ENCODE peak calls at places on chromosome 16, in six cellular contexts. E is uterus, C is ovary, X is H9, W is foreskin fibroblast, H is testis. R is an unnamed sample.

GRCh38 chr16:79485020-79485419 is 115.5 kb downstream of the MAF start:
- DNase-seq in C (no peak), E (no peak), H (no peak), X (no peak), W (no peak), R (no peak)

GRCh38 chr16:19583665-19584300 is 28.3 kb downstream of the VPS35L start:
- DNase-seq in E (no peak), W (no peak), H (peak; percentile 48), X (no peak), C (no peak), R (no peak)

GRCh38 chr16:10741844-10742243 is 1.8 kb upstream of the NUBP1 start:
- DNase-seq in C (peak; percentile 35), E (no peak), W (no peak), H (no peak), X (no peak), R (no peak)

GRCh38 chr16:88552166-88552565 is 18.0 kb upstream of the ZC3H18 start:
- DNase-seq in X (no peak), C (no peak), E (no peak), H (no peak), W (no peak), R (no peak)

GRCh38 chr16:50154369-50154947 is 1.4 kb downstream of the TENT4B start:
- DNase-seq in E (no peak), H (no peak), W (no peak), X (no peak), C (no peak), R (no peak)

GRCh38 chr16:78563905-78564304 is 464.5 kb downstream of the WWOX start:
- DNase-seq in C (no peak), E (no peak), H (no peak), W (no peak), X (no peak), R (no peak)

GRCh38 chr16:27434141-27435051 is 32.4 kb downstream of the IL21R start:
- DNase-seq in H (peak; percentile 12), E (no peak), C (peak; percentile 2), W (no peak), X (peak; percentile 19), R (no peak)

GRCh38 chr16:87721622-87722565 is 43.9 kb downstream of the KLHDC4 start:
- DNase-seq in H (peak; percentile 35), W (no peak), C (no peak), E (no peak), X (no peak), R (no peak)

GRCh38 chr16:89395150-89396142 is 94.9 kb downstream of the ANKRD11 start:
- DNase-seq in C (peak; percentile 91), X (no peak), E (peak; percentile 94), W (peak; percentile 95), H (peak; percentile 94), R (peak; percentile 91)

GRCh38 chr16:88649924-88650748 is 717 bp downstream of the CYBA start:
- DNase-seq in X (peak; percentile 35), H (no peak), W (peak; percentile 24), C (no peak), E (no peak), R (no peak)

GRCh38 chr16:72198641-72199250 is 26.8 kb upstream of the PMFBP1 start:
- DNase-seq in W (no peak), H (no peak), X (peak; percentile 46), E (no peak), C (no peak), R (no peak)

GRCh38 chr16:25031441-25032307 is 16.5 kb upstream of the ARHGAP17 start:
- DNase-seq in H (peak; percentile 96), E (peak; percentile 88), X (peak; percentile 98), W (peak; percentile 91), C (peak; percentile 85), R (peak; percentile 92)

GRCh38 chr16:65725156-65725845 is 603.4 kb upstream of the CDH11 start:
- DNase-seq in X (no peak), C (no peak), H (no peak), W (peak; percentile 1), E (no peak), R (no peak)

GRCh38 chr16:19008770-19009169 is 25.0 kb downstream of the TMC7 start:
- DNase-seq in W (peak; percentile 67), X (no peak), E (no peak), C (no peak), H (no peak), R (peak; percentile 76)

GRCh38 chr16:50580180-50580771 is 32.1 kb downstream of the NKD1 start:
- DNase-seq in W (no peak), H (no peak), E (no peak), X (no peak), C (no peak), R (no peak)

GRCh38 chr16:66097746-66098145 is 268.7 kb upstream of the CDH5 start:
- DNase-seq in W (no peak), C (no peak), X (no peak), H (no peak), E (no peak), R (no peak)

GRCh38 chr16:66003196-66003595 is 363.3 kb upstream of the CDH5 start:
- DNase-seq in E (no peak), W (peak; percentile 16), H (no peak), C (no peak), X (no peak), R (no peak)

GRCh38 chr16:79154081-79154480 is 446.5 kb downstream of the MAF start:
- DNase-seq in H (no peak), E (no peak), W (no peak), C (no peak), X (no peak), R (no peak)

GRCh38 chr16:54446639-54447038 is 160.1 kb upstream of the IRX3 start:
- DNase-seq in E (no peak), X (no peak), C (peak; percentile 21), W (peak; percentile 73), H (peak; percentile 66), R (no peak)

GRCh38 chr16:85092851-85093250 is 19.4 kb downstream of the CIBAR2 start:
- DNase-seq in W (no peak), H (no peak), X (no peak), C (no peak), E (no peak), R (no peak)

GRCh38 chr16:68668266-68668665 is 23.2 kb downstream of the CDH3 start:
- DNase-seq in H (no peak), E (no peak), W (no peak), X (no peak), C (no peak), R (peak; percentile 63)

GRCh38 chr16:17303101-17303500 is 167.7 kb downstream of the XYLT1 start:
- DNase-seq in E (no peak), H (no peak), X (no peak), C (no peak), W (no peak), R (no peak)

GRCh38 chr16:17305694-17306093 is 165.1 kb downstream of the XYLT1 start:
- DNase-seq in C (no peak), W (no peak), H (no peak), E (no peak), X (no peak), R (no peak)

GRCh38 chr16:17304124-17304813 is 166.5 kb downstream of the XYLT1 start:
- DNase-seq in E (no peak), C (no peak), H (no peak), W (no peak), X (no peak), R (no peak)

GRCh38 chr16:17306745-17307144 is 164.0 kb downstream of the XYLT1 start:
- DNase-seq in H (no peak), C (no peak), E (no peak), X (no peak), W (no peak), R (no peak)

GRCh38 chr16:17304814-17305169 is 166.0 kb downstream of the XYLT1 start:
- DNase-seq in E (no peak), H (no peak), C (no peak), X (no peak), W (peak; percentile 20), R (no peak)
- TF ChIP-seq CTCF in E (no peak), H (no peak), C (no peak), X (no peak), W (no peak), R (no peak)

DNA sequence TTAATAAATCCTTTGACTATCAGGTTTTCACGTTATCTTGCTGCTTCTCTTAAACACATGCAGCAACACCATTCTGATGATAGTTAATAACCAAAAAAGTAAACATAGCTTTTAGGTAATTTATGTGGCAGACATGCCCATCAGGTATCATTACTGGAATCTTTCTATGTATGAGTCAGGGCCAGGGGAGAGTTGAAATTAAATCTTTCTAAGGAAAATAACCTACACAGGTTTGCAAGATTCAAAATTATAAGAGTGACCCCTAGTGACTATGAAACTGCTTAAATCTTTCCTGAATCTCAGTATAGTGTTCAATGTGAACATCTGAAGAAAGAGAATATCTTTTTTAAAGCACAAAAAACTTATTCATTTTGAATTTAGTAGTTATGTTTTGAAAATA is 666.6 kb downstream of the CDH11 start:
- DNase-seq in H (no peak), C (no peak), W (no peak), X (no peak), E (no peak), R (no peak)
- TF ChIP-seq CTCF in H (no peak), C (no peak), W (peak; percentile 16), X (peak; percentile 15), E (no peak), R (no peak)

DNA sequence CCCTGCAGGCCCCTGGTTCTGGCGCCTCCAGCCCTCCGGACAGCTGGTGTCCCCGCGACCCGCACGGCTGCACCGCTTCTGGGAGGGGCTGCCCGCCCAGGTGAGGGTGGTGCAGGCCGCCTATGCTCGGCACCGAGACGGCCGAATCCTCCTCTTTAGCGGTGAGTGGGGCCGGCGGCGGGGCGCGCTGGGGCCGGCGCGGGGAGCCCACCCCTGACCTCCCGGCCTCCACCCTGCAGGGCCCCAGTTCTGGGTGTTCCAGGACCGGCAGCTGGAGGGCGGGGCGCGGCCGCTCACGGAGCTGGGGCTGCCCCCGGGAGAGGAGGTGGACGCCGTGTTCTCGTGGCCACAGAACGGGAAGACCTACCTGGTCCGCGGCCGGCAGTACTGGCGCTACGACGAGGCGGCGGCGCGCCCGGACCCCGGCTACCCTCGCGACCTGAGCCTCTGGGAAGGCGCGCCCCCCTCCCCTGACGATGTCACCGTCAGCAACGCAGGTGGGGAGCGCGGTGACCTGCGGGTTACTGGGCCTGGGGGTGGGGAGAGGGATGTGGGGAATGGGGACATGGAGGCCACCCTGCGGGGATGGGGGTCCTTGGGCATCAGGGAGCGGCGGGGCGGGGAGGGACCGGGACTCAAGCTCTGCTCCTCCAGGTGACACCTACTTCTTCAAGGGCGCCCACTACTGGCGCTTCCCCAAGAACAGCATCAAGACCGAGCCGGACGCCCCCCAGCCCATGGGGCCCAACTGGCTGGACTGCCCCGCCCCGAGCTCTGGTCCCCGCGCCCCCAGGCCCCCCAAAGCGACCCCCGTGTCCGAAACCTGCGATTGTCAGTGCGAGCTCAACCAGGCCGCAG is 7.0 kb upstream of the IL32 start:
- DNase-seq in H (peak; percentile 67), C (peak; percentile 54), W (no peak), X (peak; percentile 85), E (no peak), R (no peak)
- TF ChIP-seq CTCF in H (no peak), C (no peak), W (no peak), X (peak; percentile 33), E (no peak), R (no peak)

GRCh38 chr16:4275861-4276260 is 3.0 kb upstream of the TFAP4 start:
- DNase-seq in H (no peak), W (no peak), E (no peak), X (no peak), C (no peak), R (no peak)

GRCh38 chr16:4270595-4270994 is 2.2 kb downstream of the TFAP4 start:
- DNase-seq in X (no peak), E (no peak), W (no peak), C (no peak), H (no peak), R (no peak)

GRCh38 chr16:4272114-4272954 is 489 bp downstream of the TFAP4 start:
- DNase-seq in H (peak; percentile 59), E (no peak), X (peak; percentile 62), C (no peak), W (no peak), R (no peak)

GRCh38 chr16:4271176-4272113 is 1.4 kb downstream of the TFAP4 start:
- DNase-seq in H (peak; percentile 98), W (peak; percentile 94), C (peak; percentile 89), E (peak; percentile 88), X (peak; percentile 95), R (no peak)

GRCh38 chr16:4273858-4274291 is 1.1 kb upstream of the TFAP4 start:
- DNase-seq in E (peak; percentile 61), X (peak; percentile 83), W (peak; percentile 31), C (peak; percentile 63), H (peak; percentile 34), R (no peak)
- TF ChIP-seq CTCF in E (peak; percentile 36), X (peak; percentile 79), W (peak; percentile 26), C (peak; percentile 21), H (no peak), R (peak; percentile 28)